ENCODE peak calls at places on chromosome X, in eight cellular contexts. One of them, this sample, is unnamed.
A peak's percentile ranks its signal among the peaks of the same experiment; 100 is the strongest.

GRCh38 chrX:47234583-47234982 is 1.8 kb downstream of the USP11 start:
- DNase-seq in A172: no peak
- DNase-seq in activated B cell treated with CpG ODN at 0.5 μM for 24 hours: no peak
- DNase-seq in endothelial cell: no peak
- DNase-seq in nephron progenitor cell: no peak
- DNase-seq in NCI-H1436: no peak
- DNase-seq in C1 segment of cervical spinal cord: no peak
- DNase-seq in stimulated activated CD8-positive, alpha-beta memory T cell treated with anti-CD3 and anti-CD28 coated beads, Interleukin-4, amount 100 ng/mL, for 4 hours: no peak
- DNase-seq in this sample: no peak

GRCh38 chrX:47227334-47227583 is 5.5 kb upstream of the USP11 start:
- DNase-seq in NCI-H1436: no peak
- DNase-seq in endothelial cell: no peak
- DNase-seq in A172: no peak
- DNase-seq in nephron progenitor cell: no peak
- DNase-seq in C1 segment of cervical spinal cord: no peak
- DNase-seq in activated B cell treated with CpG ODN at 0.5 μM for 24 hours: no peak
- DNase-seq in stimulated activated CD8-positive, alpha-beta memory T cell treated with anti-CD3 and anti-CD28 coated beads, Interleukin-4, amount 100 ng/mL, for 4 hours: no peak
- DNase-seq in this sample: no peak

GRCh38 chrX:46308106-46308505 is 237.1 kb downstream of the ZNF674 start:
- DNase-seq in stimulated activated CD8-positive, alpha-beta memory T cell treated with anti-CD3 and anti-CD28 coated beads, Interleukin-4, amount 100 ng/mL, for 4 hours: no peak
- DNase-seq in activated B cell treated with CpG ODN at 0.5 μM for 24 hours: no peak
- DNase-seq in A172: no peak
- DNase-seq in nephron progenitor cell: no peak
- DNase-seq in NCI-H1436: no peak
- DNase-seq in C1 segment of cervical spinal cord: no peak
- DNase-seq in endothelial cell: no peak
- DNase-seq in this sample: no peak

GRCh38 chrX:112473654-112474053 is 206.1 kb downstream of the LHFPL1 start:
- DNase-seq in endothelial cell: no peak
- DNase-seq in stimulated activated CD8-positive, alpha-beta memory T cell treated with anti-CD3 and anti-CD28 coated beads, Interleukin-4, amount 100 ng/mL, for 4 hours: no peak
- DNase-seq in nephron progenitor cell: no peak
- DNase-seq in C1 segment of cervical spinal cord: no peak
- DNase-seq in activated B cell treated with CpG ODN at 0.5 μM for 24 hours: no peak
- DNase-seq in NCI-H1436: no peak
- DNase-seq in A172: no peak
- DNase-seq in this sample: no peak

GRCh38 chrX:3076416-3076991 is 35.2 kb downstream of the ARSF start:
- DNase-seq in NCI-H1436: no peak
- DNase-seq in C1 segment of cervical spinal cord: no peak
- DNase-seq in endothelial cell: no peak
- DNase-seq in A172: no peak
- DNase-seq in nephron progenitor cell: peak; percentile 13
- DNase-seq in stimulated activated CD8-positive, alpha-beta memory T cell treated with anti-CD3 and anti-CD28 coated beads, Interleukin-4, amount 100 ng/mL, for 4 hours: no peak
- DNase-seq in activated B cell treated with CpG ODN at 0.5 μM for 24 hours: no peak
- DNase-seq in this sample: no peak

GRCh38 chrX:9995855-9996339 is 28.7 kb downstream of the CLDN34 start:
- DNase-seq in C1 segment of cervical spinal cord: peak; percentile 15
- DNase-seq in stimulated activated CD8-positive, alpha-beta memory T cell treated with anti-CD3 and anti-CD28 coated beads, Interleukin-4, amount 100 ng/mL, for 4 hours: peak; percentile 47
- DNase-seq in nephron progenitor cell: peak; percentile 79
- DNase-seq in endothelial cell: peak; percentile 82
- DNase-seq in NCI-H1436: peak; percentile 30
- DNase-seq in A172: peak; percentile 85
- DNase-seq in activated B cell treated with CpG ODN at 0.5 μM for 24 hours: peak; percentile 66
- DNase-seq in this sample: peak; percentile 66

GRCh38 chrX:98231003-98231402 is 1347.3 kb downstream of the RPA4 start:
- DNase-seq in stimulated activated CD8-positive, alpha-beta memory T cell treated with anti-CD3 and anti-CD28 coated beads, Interleukin-4, amount 100 ng/mL, for 4 hours: no peak
- DNase-seq in C1 segment of cervical spinal cord: no peak
- DNase-seq in activated B cell treated with CpG ODN at 0.5 μM for 24 hours: no peak
- DNase-seq in nephron progenitor cell: no peak
- DNase-seq in endothelial cell: no peak
- DNase-seq in A172: no peak
- DNase-seq in NCI-H1436: no peak
- DNase-seq in this sample: no peak

GRCh38 chrX:11064851-11065600 is 46.1 kb upstream of the HCCS start:
- DNase-seq in stimulated activated CD8-positive, alpha-beta memory T cell treated with anti-CD3 and anti-CD28 coated beads, Interleukin-4, amount 100 ng/mL, for 4 hours: no peak
- DNase-seq in activated B cell treated with CpG ODN at 0.5 μM for 24 hours: no peak
- DNase-seq in endothelial cell: no peak
- DNase-seq in NCI-H1436: no peak
- DNase-seq in C1 segment of cervical spinal cord: no peak
- DNase-seq in A172: peak; percentile 45
- DNase-seq in nephron progenitor cell: no peak
- DNase-seq in this sample: peak; percentile 10

GRCh38 chrX:77431227-77431626 is 16.0 kb upstream of the FGF16 start:
- DNase-seq in A172: peak; percentile 22
- DNase-seq in activated B cell treated with CpG ODN at 0.5 μM for 24 hours: no peak
- DNase-seq in C1 segment of cervical spinal cord: no peak
- DNase-seq in nephron progenitor cell: no peak
- DNase-seq in stimulated activated CD8-positive, alpha-beta memory T cell treated with anti-CD3 and anti-CD28 coated beads, Interleukin-4, amount 100 ng/mL, for 4 hours: no peak
- DNase-seq in endothelial cell: no peak
- DNase-seq in NCI-H1436: no peak
- DNase-seq in this sample: peak; percentile 21

GRCh38 chrX:69060631-69061408 is 104.4 kb downstream of the PJA1 start:
- DNase-seq in activated B cell treated with CpG ODN at 0.5 μM for 24 hours: no peak
- DNase-seq in A172: peak; percentile 5
- DNase-seq in endothelial cell: peak; percentile 34
- DNase-seq in nephron progenitor cell: peak; percentile 43
- DNase-seq in C1 segment of cervical spinal cord: no peak
- DNase-seq in stimulated activated CD8-positive, alpha-beta memory T cell treated with anti-CD3 and anti-CD28 coated beads, Interleukin-4, amount 100 ng/mL, for 4 hours: no peak
- DNase-seq in NCI-H1436: no peak
- DNase-seq in this sample: no peak

GRCh38 chrX:56564182-56564885 is 907 bp downstream of the UBQLN2 start:
- DNase-seq in C1 segment of cervical spinal cord: no peak
- DNase-seq in nephron progenitor cell: peak; percentile 5
- DNase-seq in activated B cell treated with CpG ODN at 0.5 μM for 24 hours: no peak
- DNase-seq in endothelial cell: no peak
- DNase-seq in A172: peak; percentile 10
- DNase-seq in NCI-H1436: peak; percentile 43
- DNase-seq in stimulated activated CD8-positive, alpha-beta memory T cell treated with anti-CD3 and anti-CD28 coated beads, Interleukin-4, amount 100 ng/mL, for 4 hours: no peak
- DNase-seq in this sample: peak; percentile 5